ENCODE peak calls at places on chromosomes 1 and 21, in eight cellular contexts. J is AG09309, V is A549, B is thyroid gland, O is RWPE1, D is BE2C, L is brain microvascular endothelial cell, A is ascending aorta. U is an unnamed sample.

GRCh38 chr1:44932151-44932550 is 54.2 kb downstream of the EIF2B3 start:
- DNase-seq in J (no peak), V (no peak), B (no peak), O (no peak), D (no peak), L (no peak), A (no peak), U (no peak)

GRCh38 chr21:14862794-14863720 is 201.7 kb downstream of the NRIP1 start:
- DNase-seq in J (no peak), V (no peak), B (no peak), O (no peak), D (peak), L (no peak), A (no peak), U (no peak)

GRCh38 chr1:14842891-14843290 is 244.4 kb downstream of the KAZN start:
- DNase-seq in J (peak), V (no peak), B (no peak), O (no peak), D (no peak), L (peak), A (no peak), U (no peak)

GRCh38 chr1:244012232-244012631 is 38.9 kb upstream of the ZBTB18 start:
- DNase-seq in J (no peak), V (no peak), B (no peak), O (peak), D (peak), L (peak), A (no peak), U (no peak)

GRCh38 chr1:236119935-236120484 is 22.3 kb upstream of the GPR137B start:
- DNase-seq in J (no peak), V (no peak), B (no peak), O (no peak), D (no peak), L (no peak), A (no peak), U (no peak)

GRCh38 chr21:35556536-35556935 is 503.8 kb downstream of the SETD4 start:
- DNase-seq in J (no peak), V (no peak), B (no peak), O (no peak), D (no peak), L (no peak), A (no peak), U (no peak)

GRCh38 chr1:14800014-14800413 is 201.5 kb downstream of the KAZN start:
- DNase-seq in J (no peak), V (no peak), B (no peak), O (no peak), D (no peak), L (no peak), A (no peak), U (no peak)

GRCh38 chr1:197140123-197140522 is 6.3 kb downstream of the ASPM start:
- DNase-seq in J (no peak), V (no peak), B (no peak), O (no peak), D (no peak), L (peak), A (no peak), U (no peak)

GRCh38 chr1:156887324-156887723 is 6.2 kb upstream of the PEAR1 start:
- DNase-seq in J (no peak), V (no peak), B (no peak), O (no peak), D (no peak), L (no peak), A (no peak), U (no peak)

GRCh38 chr1:210143465-210144062 is 89.0 kb upstream of the SERTAD4 start:
- DNase-seq in J (no peak), V (peak), B (peak), O (peak), D (peak), L (peak), A (peak), U (peak)

GRCh38 chr1:107153033-107153432 is 12.2 kb downstream of the NTNG1 start:
- DNase-seq in J (no peak), V (no peak), B (no peak), O (peak), D (no peak), L (no peak), A (no peak), U (no peak)

GRCh38 chr1:203273869-203274602 is 31.3 kb upstream of the BTG2 start:
- DNase-seq in J (no peak), V (no peak), B (peak), O (no peak), D (no peak), L (no peak), A (no peak), U (peak)

GRCh38 chr1:41502912-41503311 is 18.4 kb upstream of the EDN2 start:
- DNase-seq in J (no peak), V (no peak), B (peak), O (no peak), D (no peak), L (no peak), A (no peak), U (no peak)

GRCh38 chr1:43207229-43207853 is 35.2 kb downstream of the CFAP57 start:
- DNase-seq in J (no peak), V (peak), B (no peak), O (no peak), D (no peak), L (peak), A (no peak), U (no peak)

GRCh38 chr1:54869173-54869851 is 17.7 kb downstream of the DHCR24 start:
- DNase-seq in J (no peak), V (peak), B (no peak), O (no peak), D (no peak), L (no peak), A (no peak), U (no peak)

GRCh38 chr1:62054188-62054587 is 140.5 kb upstream of the L1TD1 start:
- DNase-seq in J (no peak), V (no peak), B (no peak), O (no peak), D (no peak), L (no peak), A (no peak), U (no peak)

GRCh38 chr1:153679337-153680119 is 1.0 kb downstream of the NPR1 start:
- DNase-seq in J (no peak), V (peak), B (no peak), O (no peak), D (peak), L (no peak), A (no peak), U (no peak)

GRCh38 chr1:185373813-185374524 is 56.9 kb upstream of the IVNS1ABP start:
- DNase-seq in J (no peak), V (no peak), B (no peak), O (no peak), D (no peak), L (peak), A (peak), U (no peak)

GRCh38 chr1:219788091-219788490 is 140.3 kb downstream of the SLC30A10 start:
- DNase-seq in J (no peak), V (no peak), B (no peak), O (no peak), D (no peak), L (peak), A (no peak), U (no peak)

GRCh38 chr1:155218854-155219591 is 10.5 kb downstream of the MTX1 start:
- DNase-seq in J (no peak), V (peak), B (peak), O (no peak), D (peak), L (peak), A (no peak), U (no peak)

GRCh38 chr1:82830695-82831380 is 1030.1 kb downstream of the ADGRL2 start:
- DNase-seq in J (no peak), V (no peak), B (no peak), O (no peak), D (no peak), L (no peak), A (no peak), U (no peak)

GRCh38 chr1:82759035-82759434 is 958.3 kb downstream of the ADGRL2 start:
- DNase-seq in J (no peak), V (no peak), B (no peak), O (no peak), D (no peak), L (no peak), A (no peak), U (no peak)

GRCh38 chr1:4825841-4826450 is 171.5 kb downstream of the AJAP1 start:
- DNase-seq in J (no peak), V (peak), B (peak), O (peak), D (no peak), L (peak), A (no peak), U (no peak)
- TF ChIP-seq CTCF in J (no peak), V (peak), B (no peak), O (peak), D (peak), L (peak), A (no peak), U (peak)

DNA sequence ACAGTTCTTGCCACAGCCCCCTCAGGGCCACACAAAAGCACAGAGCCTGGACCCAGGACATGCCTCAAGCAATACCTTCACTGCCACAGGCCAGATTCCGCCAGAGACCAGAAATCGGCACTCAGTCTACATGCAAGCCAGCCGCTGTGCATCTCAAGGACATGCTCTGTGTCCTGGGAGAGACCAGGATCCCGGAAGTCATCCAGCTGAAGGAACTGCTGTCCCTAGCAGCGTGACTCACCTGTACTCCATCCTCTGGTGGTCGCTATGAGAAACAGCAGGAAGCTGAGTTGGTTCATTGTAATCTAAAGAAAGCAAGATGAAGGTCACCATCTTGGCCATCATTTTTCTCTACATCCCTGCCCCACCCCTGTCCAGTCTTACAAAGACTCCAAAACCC is 401 bp downstream of the ITLN1 start:
- DNase-seq in J (no peak), V (peak), B (no peak), O (no peak), D (peak), L (no peak), A (no peak), U (no peak)
- TF ChIP-seq CTCF in J (no peak), V (no peak), B (no peak), O (no peak), D (peak), L (peak), A (peak), U (no peak)

DNA sequence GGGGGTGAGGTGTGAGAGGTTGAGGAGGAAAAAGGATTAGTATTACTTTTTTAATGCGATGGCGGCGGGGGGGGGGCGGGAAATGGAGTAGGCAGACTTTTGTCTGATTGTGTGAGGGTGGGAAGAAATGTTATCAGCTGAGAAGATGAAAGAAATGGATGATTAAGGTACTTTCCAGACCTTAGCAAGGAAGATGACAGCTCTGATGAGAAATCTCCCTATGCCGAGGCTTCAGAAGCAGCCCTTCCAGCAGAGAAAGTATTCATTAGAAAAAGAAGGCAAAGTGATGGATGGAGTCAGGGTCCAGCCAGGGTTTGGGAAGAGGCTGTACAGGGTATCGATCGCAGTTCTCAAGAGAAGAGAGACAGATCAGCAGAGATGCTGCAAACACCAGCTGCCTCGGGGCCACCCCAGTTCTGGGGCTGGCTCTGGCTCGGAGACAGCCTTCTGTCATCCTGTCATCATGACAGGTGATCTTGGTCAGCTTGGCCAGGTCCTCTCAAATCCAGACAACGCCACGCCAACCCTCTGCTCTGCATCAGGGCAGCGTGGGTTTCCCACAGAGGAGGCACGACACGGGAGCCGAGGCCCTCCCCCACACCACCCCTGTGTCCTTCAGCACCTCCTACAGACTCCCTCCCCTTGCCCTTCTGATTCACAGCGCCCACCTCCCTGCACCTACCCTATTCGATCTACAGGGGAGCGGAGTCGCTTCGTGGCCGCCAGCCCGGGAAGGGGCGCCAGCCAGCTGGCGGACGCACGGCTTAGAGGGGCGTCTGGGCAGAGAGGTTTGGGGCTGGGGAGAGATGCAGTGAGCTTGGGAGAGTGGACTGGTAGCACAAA is 688 bp upstream of the ATXN7L2 start:
- DNase-seq in J (no peak), V (no peak), B (no peak), O (no peak), D (peak), L (no peak), A (peak), U (no peak)
- TF ChIP-seq CTCF in J (no peak), V (no peak), B (no peak), O (no peak), D (peak), L (peak), A (no peak), U (no peak)

GRCh38 chr1:6392880-6393399 is 627 bp downstream of the ACOT7 start:
- DNase-seq in J (no peak), V (no peak), B (no peak), O (no peak), D (no peak), L (no peak), A (no peak), U (no peak)

GRCh38 chr1:6396998-6397397 is 3.4 kb upstream of the ACOT7 start:
- DNase-seq in J (no peak), V (no peak), B (no peak), O (no peak), D (no peak), L (no peak), A (no peak), U (no peak)

GRCh38 chr1:6392081-6392879 is 1.3 kb downstream of the ACOT7 start:
- DNase-seq in J (no peak), V (no peak), B (no peak), O (no peak), D (no peak), L (no peak), A (no peak), U (no peak)

GRCh38 chr1:6389971-6390370 is 3.6 kb downstream of the ACOT7 start:
- DNase-seq in J (no peak), V (no peak), B (peak), O (no peak), D (no peak), L (no peak), A (no peak), U (no peak)

GRCh38 chr1:6393400-6394187 is at the start of gene ACOT7:
- DNase-seq in J (peak), V (peak), B (peak), O (peak), D (peak), L (peak), A (peak), U (peak)
- TF ChIP-seq CTCF in J (peak), V (no peak), B (no peak), O (no peak), D (no peak), L (peak), A (peak), U (peak)

DNA sequence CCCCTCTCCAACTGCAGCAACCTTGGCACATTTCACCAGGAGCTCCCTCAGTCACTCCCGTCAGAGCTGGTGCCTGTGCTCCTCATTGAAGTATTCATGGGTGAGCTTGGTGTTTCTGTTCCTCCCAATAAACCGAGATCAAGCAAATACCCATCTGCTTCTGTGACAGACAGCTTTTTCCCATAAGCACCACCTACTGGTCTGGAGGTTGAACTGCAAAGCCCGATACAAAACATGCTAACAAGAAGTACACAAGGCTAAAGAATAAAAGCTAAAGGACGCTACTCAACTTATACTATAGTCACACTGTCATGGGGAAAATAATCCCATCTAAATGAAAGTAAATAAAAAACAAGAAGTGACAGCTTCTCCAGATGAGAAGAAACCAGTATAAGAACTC is 111.9 kb upstream of the C21orf91 start:
- DNase-seq in J (no peak), V (peak), B (no peak), O (no peak), D (peak), L (no peak), A (no peak), U (no peak)
- TF ChIP-seq CTCF in J (no peak), V (no peak), B (no peak), O (no peak), D (peak), L (peak), A (no peak), U (no peak)

GRCh38 chr21:25717491-25718139 is 17.1 kb downstream of the ATP5PF start:
- DNase-seq in J (no peak), V (peak), B (no peak), O (no peak), D (no peak), L (peak), A (no peak), U (no peak)
- TF ChIP-seq CTCF in J (no peak), V (no peak), B (no peak), O (no peak), D (no peak), L (no peak), A (no peak), U (no peak)

DNA sequence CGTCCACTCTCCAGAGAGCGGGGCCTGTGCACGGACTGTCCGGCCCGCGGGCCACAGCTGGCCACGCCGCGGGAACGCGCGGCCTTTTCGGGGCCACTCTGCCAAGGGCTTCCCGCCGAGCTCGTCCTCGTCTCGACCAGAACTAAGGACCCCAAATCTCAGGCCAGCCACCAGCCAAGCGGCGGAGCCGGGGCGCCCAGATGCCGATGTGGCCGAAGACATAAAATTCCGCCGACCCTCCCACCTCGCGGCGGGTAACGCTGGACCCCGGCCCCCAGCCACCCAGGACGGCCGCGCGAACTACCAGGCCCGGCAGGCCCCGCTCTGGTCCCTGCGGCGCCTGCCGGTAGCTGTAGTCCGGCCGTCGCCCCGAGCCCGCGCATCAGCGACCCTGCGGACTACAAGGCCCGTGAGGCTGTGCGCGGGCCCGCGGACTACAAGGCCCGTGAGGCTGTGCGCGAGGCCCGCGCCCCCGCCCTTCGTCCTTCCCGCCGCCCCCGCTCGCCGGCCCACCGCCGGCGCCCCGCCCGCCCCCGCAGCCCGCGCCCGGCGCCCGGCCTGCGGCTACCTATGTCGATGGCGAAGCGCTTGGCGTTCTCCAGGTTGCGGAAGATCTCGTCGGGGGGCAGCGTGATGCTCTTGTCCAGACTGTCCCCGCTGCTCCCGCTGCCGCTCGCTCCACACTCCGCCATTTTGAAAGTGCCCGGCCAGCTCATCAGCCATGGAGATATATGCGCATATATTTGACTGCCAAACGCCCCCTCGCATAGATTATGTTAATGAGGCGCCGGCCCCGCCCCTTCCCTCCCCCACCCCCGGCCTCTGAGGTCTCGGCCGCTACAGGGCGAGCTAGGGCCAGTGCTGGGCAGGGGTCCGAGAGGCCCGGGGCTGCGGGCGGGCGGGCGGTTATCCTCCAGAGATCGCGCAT is at the start of gene PANK4:
- DNase-seq in J (peak), V (peak), B (peak), O (peak), D (peak), L (peak), A (peak), U (peak)
- TF ChIP-seq CTCF in J (no peak), V (no peak), B (no peak), O (no peak), D (no peak), L (no peak), A (no peak), U (peak)

GRCh38 chr1:172609528-172609927 is 49.4 kb upstream of the FASLG start:
- DNase-seq in J (no peak), V (peak), B (no peak), O (peak), D (no peak), L (no peak), A (no peak), U (no peak)
- TF ChIP-seq CTCF in J (peak), V (peak), B (no peak), O (peak), D (peak), L (peak), A (no peak), U (peak)